ENCODE peak calls at places on chromosomes 3 and 15, in seven cellular contexts. Q is mammary epithelial cell, V is cardiac muscle cell, M is GM13976, F is right lobe of liver, K is tibial artery, O is HCT116. S is an unnamed sample.

GRCh38 chr3:78660958-78661357 is 1106.8 kb downstream of the ROBO1 start:
- DNase-seq in F (no peak), M (no peak), K (no peak), Q (no peak), V (peak; percentile 62), O (no peak), S (no peak)

GRCh38 chr3:173983353-173983752 is 585.8 kb downstream of the NLGN1 start:
- DNase-seq in K (no peak), V (no peak), F (no peak), M (no peak), O (no peak), Q (no peak), S (no peak)

GRCh38 chr3:195150194-195151118 is 120.5 kb downstream of the XXYLT1 start:
- DNase-seq in K (peak; percentile 89), M (peak; percentile 54), Q (no peak), F (peak; percentile 58), V (peak; percentile 93), O (no peak), S (no peak)

GRCh38 chr3:127747751-127748521 is 74.4 kb downstream of the MGLL start:
- DNase-seq in K (peak; percentile 98), M (no peak), O (no peak), F (no peak), Q (peak; percentile 90), V (peak; percentile 74), S (no peak)

GRCh38 chr3:171829841-171830559 is 13.1 kb upstream of the TMEM212 start:
- DNase-seq in O (no peak), F (peak; percentile 80), M (peak; percentile 45), V (peak; percentile 90), K (peak; percentile 87), Q (peak; percentile 83), S (peak; percentile 77)

GRCh38 chr3:158167737-158168469 is 58.0 kb downstream of the RSRC1 start:
- DNase-seq in M (no peak), K (no peak), V (peak; percentile 97), Q (peak; percentile 95), F (no peak), O (peak; percentile 89), S (no peak)

GRCh38 chr15:45197512-45197911 is 9.7 kb upstream of the SHF start:
- DNase-seq in Q (no peak), O (no peak), K (no peak), V (no peak), M (no peak), F (no peak), S (no peak)

GRCh38 chr3:179071569-179072397 is at the start of gene ZMAT3:
- DNase-seq in V (peak; percentile 87), O (peak; percentile 34), K (peak; percentile 93), Q (peak; percentile 80), M (peak; percentile 86), F (peak; percentile 91), S (peak; percentile 88)

GRCh38 chr3:55166577-55167555 is 239.0 kb upstream of the LRTM1 start:
- DNase-seq in F (no peak), M (no peak), Q (no peak), O (no peak), V (no peak), K (no peak), S (no peak)

GRCh38 chr15:92409521-92409920 is 15.8 kb downstream of the ST8SIA2 start:
- DNase-seq in M (no peak), K (no peak), F (no peak), O (no peak), Q (no peak), V (no peak), S (no peak)

GRCh38 chr3:95277614-95278013 is 1214.8 kb downstream of the NSUN3 start:
- DNase-seq in V (peak; percentile 1), Q (no peak), M (no peak), F (no peak), K (no peak), O (no peak), S (no peak)

GRCh38 chr3:127182848-127183714 is 9.8 kb upstream of the PRR23E start:
- DNase-seq in V (no peak), Q (no peak), M (peak; percentile 20), K (peak; percentile 48), O (peak; percentile 6), F (no peak), S (no peak)

GRCh38 chr3:13266651-13267347 is 153.3 kb downstream of the NUP210 start:
- DNase-seq in F (no peak), M (no peak), K (no peak), O (no peak), Q (no peak), V (no peak), S (peak; percentile 10)

GRCh38 chr3:194773666-194774455 is 88.2 kb downstream of the FAM43A start:
- DNase-seq in O (no peak), F (peak; percentile 3), Q (no peak), V (no peak), M (no peak), K (no peak), S (no peak)

GRCh38 chr15:69881310-69881660 is 216.4 kb downstream of the TLE3 start:
- DNase-seq in F (no peak), M (no peak), O (no peak), K (no peak), V (no peak), Q (peak; percentile 31), S (no peak)

GRCh38 chr3:13840456-13840855 is 39.4 kb downstream of the WNT7A start:
- DNase-seq in V (no peak), K (no peak), F (no peak), O (no peak), M (no peak), Q (no peak), S (no peak)

GRCh38 chr3:107938128-107938527 is 152.7 kb downstream of the CD47 start:
- DNase-seq in V (peak; percentile 72), Q (peak; percentile 46), K (no peak), F (no peak), O (peak; percentile 21), M (no peak), S (peak; percentile 31)

GRCh38 chr3:47578119-47578630 is 490 bp downstream of the CSPG5 start:
- DNase-seq in F (peak; percentile 49), K (no peak), Q (no peak), O (no peak), M (peak; percentile 90), V (no peak), S (peak; percentile 49)
- TF ChIP-seq CTCF in F (no peak), K (no peak), Q (no peak), O (no peak), M (no peak), V (no peak), S (no peak)

GRCh38 chr3:160390554-160391138 is 8.4 kb downstream of the IFT80 start:
- DNase-seq in V (no peak), M (no peak), F (no peak), Q (peak; percentile 21), K (no peak), O (no peak), S (no peak)

GRCh38 chr3:160381470-160381869 is 17.6 kb downstream of the IFT80 start:
- DNase-seq in K (no peak), V (peak; percentile 45), F (no peak), M (no peak), Q (peak; percentile 60), O (no peak), S (no peak)

GRCh38 chr3:160379628-160380214 is 19.3 kb downstream of the IFT80 start:
- DNase-seq in M (no peak), F (no peak), K (no peak), Q (peak; percentile 42), O (no peak), V (no peak), S (no peak)

DNA sequence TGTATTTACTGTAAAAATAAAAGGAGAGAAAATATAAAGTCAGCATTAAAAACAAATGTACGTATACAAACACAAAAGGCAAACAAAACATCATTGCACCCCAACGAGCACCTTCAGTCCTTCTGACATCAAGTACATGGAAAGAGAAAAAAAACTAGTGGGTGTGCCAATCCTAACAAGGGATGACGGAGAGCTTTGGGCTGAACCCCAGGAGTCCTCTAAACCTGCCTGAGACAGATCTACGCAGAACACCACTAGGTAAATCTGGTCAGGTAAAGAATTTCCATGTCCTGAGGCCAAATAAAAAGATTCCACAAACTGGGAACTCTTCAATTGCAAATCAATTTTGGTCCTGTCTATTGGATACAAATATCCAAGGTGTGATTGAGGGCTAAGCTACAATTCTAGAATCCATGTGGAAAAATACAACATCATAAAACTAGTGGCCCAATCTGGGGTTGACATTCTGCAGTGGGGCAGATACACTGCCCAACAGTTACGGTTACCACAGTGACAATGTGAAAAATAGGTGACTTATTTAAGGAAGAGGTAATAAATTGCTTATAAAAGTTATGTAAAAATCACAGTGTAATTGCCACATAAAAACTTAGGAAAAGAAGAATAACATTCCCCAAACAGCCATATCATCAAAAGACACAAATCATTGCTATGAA is 14.2 kb downstream of the IFT80 start:
- DNase-seq in O (no peak), F (no peak), Q (no peak), M (no peak), V (no peak), K (no peak), S (no peak)
- TF ChIP-seq CTCF in O (no peak), F (no peak), Q (no peak), M (no peak), V (no peak), K (no peak), S (no peak)

GRCh38 chr3:24521306-24522154 is 26.9 kb upstream of the THRB start:
- DNase-seq in Q (peak; percentile 48), F (peak; percentile 75), V (peak; percentile 59), O (no peak), K (peak; percentile 80), M (peak; percentile 27), S (peak; percentile 59)
- TF ChIP-seq CTCF in Q (no peak), F (no peak), V (peak; percentile 9), O (no peak), K (no peak), M (no peak), S (no peak)

GRCh38 chr15:100767002-100767825 is 112.4 kb upstream of the ALDH1A3 start:
- DNase-seq in Q (no peak), M (peak; percentile 18), V (no peak), K (peak; percentile 51), O (no peak), F (peak; percentile 21), S (no peak)

GRCh38 chr15:100766225-100767001 is 113.2 kb upstream of the ALDH1A3 start:
- DNase-seq in Q (no peak), V (peak; percentile 18), O (no peak), F (peak; percentile 39), M (peak; percentile 18), K (peak; percentile 53), S (no peak)

GRCh38 chr15:100764778-100765457 is 114.7 kb upstream of the ALDH1A3 start:
- DNase-seq in Q (no peak), F (peak; percentile 27), M (peak; percentile 25), O (no peak), V (peak; percentile 97), K (peak; percentile 55), S (no peak)

GRCh38 chr15:100763764-100764750 is 115.6 kb upstream of the ALDH1A3 start:
- DNase-seq in F (no peak), K (peak; percentile 49), V (peak; percentile 43), Q (no peak), M (peak; percentile 16), O (no peak), S (no peak)

DNA sequence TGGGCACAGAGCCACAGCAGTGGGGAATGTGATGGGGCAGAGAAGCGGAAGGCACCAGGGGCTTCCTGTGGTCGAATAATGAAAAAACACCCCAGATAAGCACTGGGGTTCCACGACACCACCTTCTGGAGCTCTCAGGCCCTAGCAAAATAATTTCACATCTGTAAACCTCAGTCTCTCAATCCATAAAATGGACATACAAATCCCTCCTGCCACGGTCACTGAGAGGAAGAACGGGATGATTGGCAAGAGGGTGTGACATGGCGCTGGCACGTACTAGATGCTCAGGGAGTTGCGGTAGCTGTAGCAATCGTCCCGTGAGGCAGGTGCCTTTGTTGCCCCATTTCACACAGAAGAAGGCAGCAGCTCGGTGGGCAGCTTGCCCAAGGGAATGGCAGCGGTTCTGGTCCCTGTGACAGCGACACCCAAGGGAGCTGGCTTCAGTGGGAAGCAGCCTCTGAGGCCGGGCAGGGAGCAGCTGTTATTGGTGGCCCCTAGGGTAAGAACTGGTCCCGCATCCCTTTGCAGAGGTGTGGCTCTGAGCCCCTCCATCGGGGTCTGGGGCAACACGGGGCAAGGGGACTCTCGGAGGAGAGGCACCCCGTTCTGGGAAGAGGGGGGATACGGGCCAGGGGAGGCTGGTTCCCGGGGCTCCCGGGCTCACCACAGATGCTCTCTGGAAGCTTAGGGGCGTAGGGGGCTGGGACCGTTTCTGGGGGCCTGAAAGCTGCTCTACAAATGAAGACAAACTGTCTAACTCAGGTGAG is 114.0 kb upstream of the ALDH1A3 start:
- DNase-seq in K (peak; percentile 62), Q (no peak), M (peak; percentile 16), F (peak; percentile 38), O (no peak), V (no peak), S (no peak)
- TF ChIP-seq CTCF in K (no peak), Q (no peak), M (no peak), F (no peak), O (no peak), V (peak; percentile 17), S (no peak)